ENCODE peak calls at places on chromosome 10, in four cellular contexts. V, A, P and T are unnamed samples.

GRCh38 chr10:34262965-34263364 is 552.1 kb downstream of the PARD3 start:
- DNase-seq in A (no peak), P (no peak), V (no peak), T (no peak)

GRCh38 chr10:784377-784758 is 94.9 kb upstream of the DIP2C start:
- DNase-seq in P (no peak), V (peak; percentile 60), A (no peak), T (peak; percentile 56)

GRCh38 chr10:88408111-88408510 is 175.0 kb downstream of the RNLS start:
- DNase-seq in A (no peak), P (peak; percentile 62), V (no peak), T (no peak)

GRCh38 chr10:116296358-116296757 is 23.4 kb upstream of the GFRA1 start:
- DNase-seq in A (no peak), V (no peak), P (peak; percentile 4), T (no peak)

GRCh38 chr10:3119796-3120459 is 52.6 kb downstream of the PFKP start:
- DNase-seq in A (peak; percentile 34), P (peak; percentile 20), V (no peak), T (no peak)

GRCh38 chr10:122139226-122139625 is 131.9 kb upstream of the BTBD16 start:
- DNase-seq in V (no peak), P (no peak), A (no peak), T (no peak)

GRCh38 chr10:11573497-11573896 is 38.0 kb downstream of the USP6NL start:
- DNase-seq in V (no peak), A (peak; percentile 64), P (peak; percentile 60), T (no peak)

GRCh38 chr10:27446091-27446918 is 57.8 kb upstream of the RAB18 start:
- DNase-seq in A (peak; percentile 52), P (peak; percentile 66), V (no peak), T (no peak)

GRCh38 chr10:74361678-74362077 is 210.7 kb downstream of the ADK start:
- DNase-seq in A (no peak), V (no peak), P (no peak), T (no peak)

GRCh38 chr10:42976353-42977031 is 100.4 kb upstream of the RET start:
- DNase-seq in V (peak; percentile 28), A (no peak), P (no peak), T (no peak)

GRCh38 chr10:103512591-103513382 is 19.3 kb downstream of the NEURL1 start:
- DNase-seq in P (no peak), V (no peak), A (no peak), T (peak; percentile 24)

GRCh38 chr10:6321880-6322279 is 119.1 kb downstream of the PFKFB3 start:
- DNase-seq in A (peak; percentile 14), P (peak; percentile 47), V (no peak), T (no peak)

GRCh38 chr10:102675151-102675886 is 31.0 kb downstream of the TRIM8 start:
- DNase-seq in P (no peak), V (no peak), A (no peak), T (peak; percentile 38)

GRCh38 chr10:68202965-68203358 is 29.0 kb downstream of the ATOH7 start:
- DNase-seq in P (peak; percentile 5), V (no peak), A (peak; percentile 58), T (no peak)

GRCh38 chr10:132388901-132389630 is 7.9 kb upstream of the PWWP2B start:
- DNase-seq in A (no peak), P (no peak), V (peak; percentile 59), T (peak; percentile 73)

GRCh38 chr10:122168598-122168997 is 102.5 kb upstream of the BTBD16 start:
- DNase-seq in P (no peak), V (no peak), A (peak; percentile 6), T (no peak)

GRCh38 chr10:43952760-43953159 is 304.1 kb upstream of the ZNF32 start:
- DNase-seq in V (no peak), A (no peak), P (no peak), T (peak; percentile 3)

GRCh38 chr10:118523775-118524174 is 71.7 kb downstream of the PRLHR start:
- DNase-seq in A (no peak), P (no peak), V (no peak), T (no peak)

GRCh38 chr10:112261281-112261822 is 21.8 kb upstream of the TECTB start:
- DNase-seq in P (peak; percentile 64), V (no peak), A (peak; percentile 11), T (no peak)

GRCh38 chr10:36474456-36474855 is 650.9 kb upstream of the ANKRD30A start:
- DNase-seq in P (no peak), V (no peak), A (no peak), T (no peak)

GRCh38 chr10:107487284-107487683 is 322.8 kb upstream of the SORCS1 start:
- DNase-seq in V (no peak), A (no peak), P (peak; percentile 2), T (no peak)

GRCh38 chr10:72704117-72704516 is 12.2 kb downstream of the MCU start:
- DNase-seq in V (no peak), P (no peak), A (no peak), T (no peak)

GRCh38 chr10:46787321-46787615 is 124.0 kb upstream of the PTPN20 start:
- DNase-seq in P (peak; percentile 73), V (no peak), A (peak; percentile 51), T (no peak)

GRCh38 chr10:69376662-69377061 is 40.1 kb downstream of the TACR2 start:
- DNase-seq in V (no peak), A (no peak), P (no peak), T (no peak)

DNA sequence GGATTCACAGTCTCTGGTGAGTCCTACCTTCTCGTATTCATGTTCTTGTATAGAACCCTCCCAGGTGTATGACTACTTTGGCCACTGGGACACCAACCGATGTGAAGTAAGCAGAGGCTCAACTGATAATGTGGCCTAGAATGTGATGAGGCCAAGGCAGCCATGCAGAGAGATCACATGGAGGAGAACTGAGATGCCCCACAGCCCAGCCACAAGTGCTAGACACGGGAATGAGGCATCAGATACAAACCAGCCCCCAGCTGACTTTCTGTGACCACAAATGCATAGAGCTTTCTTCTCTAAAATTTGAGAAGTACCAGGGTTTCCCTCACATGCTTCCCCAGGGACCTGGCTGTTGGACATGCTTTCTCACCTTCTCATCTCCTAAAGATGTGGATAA is 375.7 kb downstream of the CCSER2 start:
- DNase-seq in A (no peak), P (no peak), V (no peak), T (no peak)
- H3K4me1 ChIP-seq in A (no peaks in the 10 kb centered on the region), P (no peaks in the 10 kb centered on the region), V (no peaks in the 10 kb centered on the region), T (no peaks in the 10 kb centered on the region)

GRCh38 chr10:29482591-29483421 is 152.0 kb downstream of the SVIL start:
- DNase-seq in P (peak; percentile 60), V (no peak), A (peak; percentile 65), T (peak; percentile 74)

GRCh38 chr10:29481906-29482440 is 152.8 kb downstream of the SVIL start:
- DNase-seq in A (peak; percentile 55), V (no peak), P (no peak), T (no peak)

DNA sequence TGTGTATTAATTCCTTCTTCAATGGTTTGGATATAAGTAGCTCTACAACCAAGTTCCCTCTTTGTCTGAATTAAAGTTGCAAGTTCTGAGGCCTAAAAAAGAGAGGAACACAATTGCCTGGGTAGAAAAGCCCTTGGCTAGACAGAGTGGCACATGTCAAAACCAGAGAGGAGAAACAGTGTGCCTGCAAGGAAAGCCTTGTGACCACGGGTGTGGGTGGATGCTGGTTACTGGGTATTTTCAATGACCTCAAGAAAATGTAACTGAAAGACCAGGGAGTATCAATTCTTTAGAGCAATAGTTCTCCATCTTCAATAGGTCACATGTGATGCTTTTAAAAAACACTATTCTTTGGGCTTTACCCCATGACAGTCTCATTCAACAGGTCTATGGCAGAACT is 148.3 kb downstream of the SVIL start:
- DNase-seq in A (no peak), P (no peak), V (no peak), T (no peak)
- H3K4me1 ChIP-seq in A (peaks cover 4% of the 10 kb centered on the region), P (peaks cover 8% of the 10 kb centered on the region), V (no peaks in the 10 kb centered on the region), T (peaks cover 3% of the 10 kb centered on the region)

GRCh38 chr10:131257027-131257426 is 54.5 kb downstream of the TCERG1L start:
- DNase-seq in A (no peak), V (no peak), P (no peak), T (no peak)
- H3K4me1 ChIP-seq in A (peaks cover 4% of the 10 kb centered on the region), V (no peaks in the 10 kb centered on the region), P (no peaks in the 10 kb centered on the region), T (no peaks in the 10 kb centered on the region)

GRCh38 chr10:124708246-124708779 is 35.9 kb downstream of the FAM53B start:
- DNase-seq in A (peak; percentile 28), P (peak; percentile 31), V (no peak), T (no peak)
- H3K4me1 ChIP-seq in A (peaks cover 18% of the 10 kb centered on the region), P (peaks cover 8% of the 10 kb centered on the region), V (peaks cover 21% of the 10 kb centered on the region), T (peaks cover 8% of the 10 kb centered on the region)

GRCh38 chr10:24209946-24210491 is 1.1 kb downstream of the KIAA1217 start:
- DNase-seq in P (peak; percentile 37), A (peak; percentile 73), V (no peak), T (no peak)

GRCh38 chr10:24206926-24207701 is 1.8 kb upstream of the KIAA1217 start:
- DNase-seq in A (no peak), P (no peak), V (no peak), T (no peak)

GRCh38 chr10:24207781-24208611 is 942 bp upstream of the KIAA1217 start:
- DNase-seq in A (peak; percentile 65), V (no peak), P (peak; percentile 30), T (no peak)

GRCh38 chr10:24209421-24209770 is 458 bp downstream of the KIAA1217 start:
- DNase-seq in V (no peak), P (peak; percentile 13), A (peak; percentile 36), T (no peak)

GRCh38 chr10:24208661-24209420 is at the start of gene KIAA1217:
- DNase-seq in V (peak; percentile 64), P (peak; percentile 35), A (peak; percentile 55), T (peak; percentile 53)
- H3K4me1 ChIP-seq in V (peaks cover 5% of the 10 kb centered on the region), P (no peaks in the 10 kb centered on the region), A (peaks cover 41% of the 10 kb centered on the region), T (peaks cover 5% of the 10 kb centered on the region)

DNA sequence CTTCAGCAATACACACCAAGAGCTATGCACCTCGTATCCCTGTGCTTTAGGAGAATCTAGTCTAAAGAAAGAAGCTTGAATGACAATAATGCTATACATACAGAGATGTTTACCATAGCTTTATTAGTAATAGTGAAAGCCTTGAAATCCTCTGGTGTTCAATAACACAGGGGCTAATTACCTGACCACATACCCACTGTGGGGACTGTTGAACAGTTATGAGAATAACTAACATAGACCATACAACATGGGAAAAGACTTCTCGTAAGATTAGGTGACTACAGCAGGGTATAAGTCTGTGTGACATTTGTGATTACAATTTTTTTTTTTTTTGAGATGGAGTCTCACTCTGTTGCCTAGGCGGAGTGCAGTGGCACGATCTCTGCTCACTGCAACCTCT is 111.0 kb downstream of the SORBS1 start:
- DNase-seq in A (no peak), V (no peak), P (no peak), T (no peak)
- H3K4me1 ChIP-seq in A (peaks cover 15% of the 10 kb centered on the region), V (peaks cover 15% of the 10 kb centered on the region), P (peaks cover 5% of the 10 kb centered on the region), T (peaks cover 2% of the 10 kb centered on the region)